ENCODE peak calls at places on chromosomes 6 and 20, in four cellular contexts. X, Y, O and H are unnamed samples.

GRCh38 chr6:7846971-7847818 is 63.4 kb downstream of the TXNDC5 start:
- DNase-seq in X (no peak), Y (peak; percentile 17), O (peak; percentile 79), H (peak; percentile 69)

GRCh38 chr20:55882922-55883321 is 122.4 kb downstream of the CBLN4 start:
- DNase-seq in X (peak; percentile 39), Y (no peak), O (no peak), H (no peak)

GRCh38 chr6:24630861-24631505 is 15.0 kb downstream of the KIAA0319 start:
- DNase-seq in Y (no peak), X (no peak), O (no peak), H (no peak)

GRCh38 chr6:63599243-63599642 is 27.0 kb downstream of the LOC128125822 start:
- DNase-seq in Y (no peak), O (no peak), X (no peak), H (no peak)

GRCh38 chr6:132234356-132234755 is 166.9 kb downstream of the MOXD1 start:
- DNase-seq in Y (peak; percentile 76), X (no peak), O (no peak), H (no peak)

GRCh38 chr6:31531771-31532643 is 3.2 kb downstream of the MCCD1 start:
- DNase-seq in Y (no peak), X (no peak), O (no peak), H (no peak)

GRCh38 chr6:56851541-56852248 is 103.2 kb upstream of the BEND6 start:
- DNase-seq in O (peak; percentile 91), X (no peak), Y (peak; percentile 71), H (peak; percentile 91)

GRCh38 chr6:36758516-36759176 is 61.0 kb downstream of the RAB44 start:
- DNase-seq in O (no peak), Y (no peak), X (peak; percentile 76), H (no peak)

GRCh38 chr6:39698789-39699188 is 26.4 kb downstream of the KIF6 start:
- DNase-seq in O (no peak), X (no peak), Y (peak; percentile 21), H (no peak)

GRCh38 chr6:165649701-165650137 is 13.3 kb downstream of the PDE10A start:
- DNase-seq in O (peak; percentile 97), X (no peak), Y (no peak), H (peak; percentile 21)

GRCh38 chr6:169905041-169905807 is 153.8 kb downstream of the ERMARD start:
- DNase-seq in Y (peak; percentile 65), X (no peak), O (peak; percentile 87), H (peak; percentile 74)

GRCh38 chr6:26363882-26364825 is 844 bp upstream of the BTN3A2 start:
- DNase-seq in Y (no peak), X (no peak), O (no peak), H (peak; percentile 26)

GRCh38 chr20:689348-689747 is 13.7 kb upstream of the SCRT2 start:
- DNase-seq in Y (no peak), X (no peak), O (no peak), H (no peak)

GRCh38 chr6:133512410-133513016 is 271.4 kb downstream of the EYA4 start:
- DNase-seq in O (peak; percentile 76), Y (peak; percentile 54), X (peak; percentile 30), H (peak; percentile 64)

GRCh38 chr6:11263185-11263817 is 30.8 kb upstream of the NEDD9 start:
- DNase-seq in X (peak; percentile 61), Y (peak; percentile 65), O (peak; percentile 91), H (peak; percentile 83)

GRCh38 chr6:142635130-142635529 is 309.8 kb downstream of the HIVEP2 start:
- DNase-seq in X (no peak), O (no peak), Y (no peak), H (peak; percentile 48)

GRCh38 chr20:50242863-50243609 is 52.4 kb downstream of the CEBPB start:
- DNase-seq in O (peak; percentile 59), X (peak; percentile 76), Y (peak; percentile 42), H (no peak)

GRCh38 chr6:170235726-170236125 is 55.2 kb downstream of the DLL1 start:
- DNase-seq in O (no peak), Y (no peak), X (no peak), H (no peak)

GRCh38 chr6:97865612-97866011 is 582.6 kb upstream of the MMS22L start:
- DNase-seq in Y (peak; percentile 61), X (no peak), O (no peak), H (no peak)

DNA sequence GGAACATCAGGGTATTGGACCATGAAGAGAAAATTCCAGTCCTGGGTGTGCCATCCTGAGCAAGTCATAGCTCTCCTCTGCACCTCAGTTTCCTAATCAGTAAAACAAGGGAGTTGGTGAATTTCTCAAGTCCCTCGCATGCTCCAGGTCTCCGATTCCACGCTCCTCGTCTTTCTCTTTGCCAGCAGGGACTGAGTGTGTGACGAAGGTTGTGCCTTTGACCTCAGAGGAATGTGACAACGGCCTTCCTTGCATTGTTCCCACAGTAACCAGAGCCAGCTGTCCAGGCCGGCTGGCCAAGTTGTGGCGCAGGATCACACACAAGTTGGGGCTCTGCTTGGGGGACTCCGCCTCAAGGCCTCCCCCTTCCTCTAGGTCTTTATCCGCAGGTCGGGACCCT is 217.3 kb downstream of the ATXN1 start:
- DNase-seq in O (peak; percentile 84), X (no peak), Y (no peak), H (peak; percentile 54)
- H3K4me3 ChIP-seq in O (no peak overlapping the region), X (no peak overlapping the region), Y (no peak overlapping the region), H (no peak overlapping the region)

GRCh38 chr6:42136508-42137191 is 5.8 kb downstream of the C6orf132 start:
- DNase-seq in Y (peak; percentile 84), X (peak; percentile 40), O (peak; percentile 55), H (peak; percentile 70)
- TF ChIP-seq CTCF in Y (no peak), X (no peak), O (peak; percentile 13), H (peak; percentile 20)

DNA sequence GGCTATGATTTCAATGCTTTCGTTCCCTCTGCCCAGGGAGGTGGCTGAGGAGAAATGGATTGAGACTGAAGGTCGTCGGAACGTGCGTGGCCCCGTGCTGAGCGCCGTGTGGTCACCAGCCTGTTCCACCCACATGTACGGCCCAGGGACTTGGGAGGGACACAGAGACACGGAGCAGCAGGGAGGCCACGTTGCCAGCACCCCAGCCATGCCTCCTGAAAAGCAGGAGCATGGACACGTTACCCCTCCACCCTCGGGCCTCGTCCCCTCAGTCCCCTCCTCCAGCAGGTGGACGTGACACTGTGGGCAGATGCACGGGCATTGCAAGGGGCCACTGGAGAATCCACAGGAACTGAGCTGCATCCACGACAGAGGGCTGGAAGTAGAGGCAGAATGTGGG is 133.1 kb upstream of the CST7 start:
- DNase-seq in O (no peak), Y (no peak), X (no peak), H (no peak)
- H3K4me3 ChIP-seq in O (no peak overlapping the region), Y (no peak overlapping the region), X (no peak overlapping the region), H (no peak overlapping the region)

GRCh38 chr20:64053841-64054661 is 4.6 kb upstream of the SOX18 start:
- DNase-seq in Y (no peak), X (no peak), O (peak; percentile 84), H (no peak)
- TF ChIP-seq CTCF in Y (peak; percentile 9), X (no peak), O (peak; percentile 30), H (no peak)

GRCh38 chr20:35741892-35742740 is at the start of gene RBM39:
- DNase-seq in O (peak; percentile 100), X (peak; percentile 100), Y (peak; percentile 99), H (peak; percentile 100)

GRCh38 chr20:35735828-35736470 is 6.1 kb downstream of the RBM39 start:
- DNase-seq in Y (no peak), O (no peak), X (no peak), H (peak; percentile 47)

GRCh38 chr20:35737865-35738333 is 4.2 kb downstream of the RBM39 start:
- DNase-seq in Y (no peak), X (no peak), O (no peak), H (no peak)

GRCh38 chr20:35739294-35740163 is 2.5 kb downstream of the RBM39 start:
- DNase-seq in Y (peak; percentile 63), O (peak; percentile 61), X (no peak), H (peak; percentile 62)

DNA sequence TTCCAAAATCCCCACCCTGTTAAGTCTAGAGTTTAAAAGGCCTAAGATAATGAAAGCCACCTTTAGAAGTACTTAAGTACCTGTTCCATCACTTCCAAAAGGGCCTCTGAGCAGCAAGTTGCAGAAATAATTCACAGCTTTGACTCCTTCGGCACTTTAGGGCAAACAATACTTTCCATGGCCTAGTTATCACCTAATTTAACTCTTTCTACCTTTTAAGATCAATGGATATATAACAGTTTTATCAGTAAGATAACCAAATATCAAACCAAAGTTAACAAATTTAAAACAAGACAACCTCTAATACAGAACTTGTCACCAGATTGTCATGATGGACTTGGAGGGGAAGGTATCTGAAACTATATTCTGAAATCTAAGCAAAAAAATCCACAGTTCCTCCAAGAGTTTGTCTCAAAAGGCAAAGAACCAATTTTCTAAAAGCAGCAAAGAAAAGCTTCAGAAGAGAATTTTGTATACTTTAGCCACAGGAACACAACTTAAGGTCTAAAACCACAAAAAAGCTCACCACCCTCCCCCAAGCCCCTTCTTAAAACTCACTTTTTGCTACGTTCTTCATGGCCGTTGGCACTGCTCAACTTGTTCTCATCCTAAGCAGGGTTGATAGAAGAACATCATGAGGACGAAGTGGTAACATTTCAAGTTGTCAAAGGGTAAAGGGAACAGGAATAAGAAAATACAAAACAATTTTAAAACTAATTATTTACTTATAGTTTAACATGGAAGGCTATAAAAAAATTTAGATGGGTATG is 3.5 kb downstream of the RBM39 start:
- DNase-seq in X (no peak), Y (no peak), O (no peak), H (no peak)
- H3K4me3 ChIP-seq in X (peak overlapping the region; percentile 81), Y (no peak overlapping the region), O (peak overlapping the region; percentile 23), H (peak overlapping the region; percentile 96)

DNA sequence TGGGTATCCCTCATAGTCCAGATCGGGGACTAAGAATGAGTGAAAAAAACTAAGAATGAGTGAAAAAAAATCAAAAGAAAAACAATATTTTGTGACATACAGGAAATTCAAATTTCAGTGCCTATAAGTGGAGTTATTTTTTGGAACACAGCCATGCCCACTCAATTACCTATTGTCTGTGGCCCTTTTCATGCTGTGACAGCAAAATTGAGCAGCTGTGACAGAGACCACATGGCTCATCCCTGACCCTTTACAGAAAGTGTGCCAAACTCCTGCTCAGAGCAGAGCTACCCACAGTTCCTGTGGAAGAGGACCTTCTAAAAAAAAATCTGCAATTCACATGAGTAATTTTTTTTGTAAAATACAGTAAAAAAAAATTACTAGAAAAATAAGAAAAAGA is 1.4 kb downstream of the NCR2 start:
- DNase-seq in Y (no peak), X (no peak), O (no peak), H (no peak)
- TF ChIP-seq CTCF in Y (no peak), X (no peak), O (no peak), H (no peak)

DNA sequence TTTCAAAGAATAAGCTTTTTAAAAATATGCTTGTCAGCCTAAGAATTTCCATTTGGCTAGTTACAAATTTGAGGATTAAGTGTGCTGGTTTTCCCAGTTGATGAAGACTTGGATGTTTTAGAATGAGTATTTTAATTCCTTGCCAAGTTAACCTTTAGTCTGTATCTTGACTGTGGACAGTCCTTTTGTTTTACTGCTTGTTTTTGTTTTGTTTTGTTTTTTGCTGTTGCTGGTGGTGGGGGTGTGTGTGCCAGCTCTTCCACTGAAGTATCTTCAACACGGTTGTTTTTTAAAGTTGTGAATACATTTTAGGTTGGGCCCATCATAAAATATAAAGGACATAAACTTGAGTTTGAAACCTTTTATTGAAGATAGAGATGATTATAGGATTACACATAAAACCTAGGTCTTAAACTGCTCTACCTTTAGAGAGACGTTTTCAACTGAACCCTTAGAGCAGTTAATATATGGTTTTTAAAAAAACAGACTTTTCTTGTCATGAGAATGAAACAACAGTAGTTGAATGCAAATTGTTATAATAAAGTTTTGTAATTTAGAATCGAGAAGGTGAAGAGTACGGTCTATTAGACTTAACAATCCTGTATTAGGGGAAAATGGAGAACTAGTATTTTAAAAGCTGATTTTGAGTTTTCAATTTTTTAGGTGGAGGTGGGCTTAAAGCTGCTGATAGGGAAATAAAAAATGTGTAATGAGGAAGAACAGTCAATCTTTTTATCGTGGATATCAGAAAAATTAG is 3.9 kb downstream of the QKI start:
- DNase-seq in X (no peak), O (no peak), Y (no peak), H (peak; percentile 25)
- H3K4me3 ChIP-seq in X (peak overlapping the region; percentile 81), O (peak overlapping the region; percentile 96), Y (peak overlapping the region; percentile 5), H (peak overlapping the region; percentile 0)